ENCODE peak calls at places on chromosomes 2 and 18, in eight cellular contexts. One of them, this sample, is unnamed.

GRCh38 chr2:240296611-240297552 is 138.6 kb upstream of the GPC1 start:
- DNase-seq in A549: no peak
- DNase-seq in upper lobe of right lung: peak; percentile 53
- DNase-seq in fibroblast of mammary gland: no peak
- DNase-seq in foreskin fibroblast: no peak
- DNase-seq in astrocyte of the cerebellum: no peak
- DNase-seq in fibroblast of the aortic adventitia: no peak
- DNase-seq in upper lobe of left lung: no peak
- DNase-seq in this sample: no peak

GRCh38 chr18:76567835-76568445 is 72.9 kb upstream of the ZNF516 start:
- DNase-seq in A549: no peak
- DNase-seq in upper lobe of right lung: no peak
- DNase-seq in fibroblast of mammary gland: no peak
- DNase-seq in foreskin fibroblast: no peak
- DNase-seq in astrocyte of the cerebellum: no peak
- DNase-seq in fibroblast of the aortic adventitia: no peak
- DNase-seq in upper lobe of left lung: no peak
- DNase-seq in this sample: no peak

GRCh38 chr2:226137201-226137811 is 662.3 kb downstream of the IRS1 start:
- DNase-seq in A549: peak; percentile 57
- DNase-seq in upper lobe of right lung: no peak
- DNase-seq in fibroblast of mammary gland: peak; percentile 54
- DNase-seq in foreskin fibroblast: peak; percentile 43
- DNase-seq in astrocyte of the cerebellum: no peak
- DNase-seq in fibroblast of the aortic adventitia: peak; percentile 53
- DNase-seq in upper lobe of left lung: no peak
- DNase-seq in this sample: peak; percentile 31

GRCh38 chr2:62577994-62578836 is 72.2 kb upstream of the TMEM17 start:
- DNase-seq in A549: peak; percentile 94
- DNase-seq in upper lobe of right lung: no peak
- DNase-seq in fibroblast of mammary gland: peak; percentile 96
- DNase-seq in foreskin fibroblast: peak; percentile 91
- DNase-seq in astrocyte of the cerebellum: peak; percentile 74
- DNase-seq in fibroblast of the aortic adventitia: peak; percentile 97
- DNase-seq in upper lobe of left lung: no peak
- DNase-seq in this sample: peak; percentile 77

GRCh38 chr2:30147715-30148611 is 1.2 kb downstream of the YPEL5 start:
- DNase-seq in A549: peak; percentile 74
- DNase-seq in upper lobe of right lung: peak; percentile 92
- DNase-seq in fibroblast of mammary gland: peak; percentile 34
- DNase-seq in foreskin fibroblast: peak; percentile 50
- DNase-seq in astrocyte of the cerebellum: peak; percentile 24
- DNase-seq in fibroblast of the aortic adventitia: peak; percentile 45
- DNase-seq in upper lobe of left lung: peak; percentile 89
- DNase-seq in this sample: peak; percentile 58

GRCh38 chr18:76464281-76465259 is 30.5 kb downstream of the ZNF516 start:
- DNase-seq in A549: no peak
- DNase-seq in upper lobe of right lung: no peak
- DNase-seq in fibroblast of mammary gland: no peak
- DNase-seq in foreskin fibroblast: no peak
- DNase-seq in astrocyte of the cerebellum: no peak
- DNase-seq in fibroblast of the aortic adventitia: no peak
- DNase-seq in upper lobe of left lung: no peak
- DNase-seq in this sample: no peak

GRCh38 chr2:133726906-133727305 is 158.6 kb upstream of the NCKAP5 start:
- DNase-seq in A549: no peak
- DNase-seq in upper lobe of right lung: no peak
- DNase-seq in fibroblast of mammary gland: no peak
- DNase-seq in foreskin fibroblast: no peak
- DNase-seq in astrocyte of the cerebellum: no peak
- DNase-seq in fibroblast of the aortic adventitia: peak; percentile 42
- DNase-seq in upper lobe of left lung: no peak
- DNase-seq in this sample: no peak

GRCh38 chr18:74501386-74501785 is 5.2 kb downstream of the CNDP2 start:
- DNase-seq in A549: no peak
- DNase-seq in upper lobe of right lung: no peak
- DNase-seq in fibroblast of mammary gland: no peak
- DNase-seq in foreskin fibroblast: no peak
- DNase-seq in astrocyte of the cerebellum: no peak
- DNase-seq in fibroblast of the aortic adventitia: no peak
- DNase-seq in upper lobe of left lung: peak; percentile 26
- DNase-seq in this sample: no peak

GRCh38 chr2:129619471-129619870 is 360.0 kb upstream of the RAB6C start:
- DNase-seq in A549: no peak
- DNase-seq in upper lobe of right lung: no peak
- DNase-seq in fibroblast of mammary gland: no peak
- DNase-seq in foreskin fibroblast: no peak
- DNase-seq in astrocyte of the cerebellum: no peak
- DNase-seq in fibroblast of the aortic adventitia: no peak
- DNase-seq in upper lobe of left lung: peak; percentile 26
- DNase-seq in this sample: no peak

DNA sequence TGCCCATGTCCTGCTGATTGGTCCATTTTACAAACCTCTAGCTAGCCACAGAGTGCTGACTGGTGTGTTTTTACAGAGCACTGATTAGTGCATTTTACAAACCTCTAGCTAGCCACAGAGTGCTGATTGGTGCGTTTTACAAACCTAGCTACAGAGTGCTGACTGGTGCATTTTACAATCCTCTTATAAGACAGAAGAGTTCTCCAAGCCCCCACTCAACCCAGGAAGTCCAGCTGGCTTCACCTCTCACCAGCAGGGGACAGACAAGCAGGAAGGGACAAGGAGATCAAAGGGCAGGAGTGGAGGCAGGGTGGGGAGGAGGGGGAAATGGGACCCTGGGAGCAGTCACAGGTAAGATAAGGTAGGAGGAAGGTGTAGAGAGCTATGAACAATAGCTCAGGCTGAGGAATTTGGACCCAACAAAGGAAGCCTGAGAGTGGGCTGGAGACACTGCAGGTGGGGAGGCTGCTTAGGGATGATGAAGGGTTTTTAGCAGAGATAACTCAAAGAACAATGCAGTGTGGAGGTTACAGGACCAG is 37.1 kb downstream of the SH2D6 start:
- DNase-seq in A549: no peak
- DNase-seq in upper lobe of right lung: no peak
- DNase-seq in fibroblast of mammary gland: no peak
- DNase-seq in foreskin fibroblast: no peak
- DNase-seq in astrocyte of the cerebellum: no peak
- DNase-seq in fibroblast of the aortic adventitia: no peak
- DNase-seq in upper lobe of left lung: no peak
- DNase-seq in this sample: no peak
- TF ChIP-seq CTCF in A549: no peak
- TF ChIP-seq CTCF in upper lobe of right lung: no peak
- TF ChIP-seq CTCF in fibroblast of mammary gland: no peak
- TF ChIP-seq CTCF in foreskin fibroblast: no peak
- TF ChIP-seq CTCF in astrocyte of the cerebellum: no peak
- TF ChIP-seq CTCF in fibroblast of the aortic adventitia: no peak
- TF ChIP-seq CTCF in upper lobe of left lung: no peak
- TF ChIP-seq CTCF in this sample: no peak

DNA sequence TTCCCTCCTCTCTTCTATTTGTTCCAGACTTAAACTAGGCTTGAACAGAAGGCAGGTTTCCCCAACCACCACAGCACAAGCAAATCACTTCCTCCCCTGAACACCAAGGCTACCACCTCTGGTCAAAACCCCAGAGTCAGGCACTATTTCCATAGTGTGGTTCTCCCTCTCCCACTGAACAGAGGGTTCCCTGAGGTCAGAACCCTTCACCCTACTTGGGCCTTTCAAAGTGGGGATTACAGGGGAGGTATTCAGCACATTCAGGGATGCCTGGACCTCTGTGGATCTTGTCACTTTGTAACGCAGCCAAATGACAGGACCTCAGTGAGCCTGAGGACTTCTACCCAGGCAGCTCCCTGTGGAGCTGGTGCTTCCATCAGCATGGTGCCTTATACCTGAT is 88.7 kb downstream of the TNS1 start:
- DNase-seq in A549: no peak
- DNase-seq in upper lobe of right lung: no peak
- DNase-seq in fibroblast of mammary gland: no peak
- DNase-seq in foreskin fibroblast: no peak
- DNase-seq in astrocyte of the cerebellum: no peak
- DNase-seq in fibroblast of the aortic adventitia: no peak
- DNase-seq in upper lobe of left lung: no peak
- DNase-seq in this sample: no peak
- H3K4me3 ChIP-seq in A549: no peak overlapping the region
- H3K4me3 ChIP-seq in upper lobe of right lung: no peak overlapping the region
- H3K4me3 ChIP-seq in fibroblast of mammary gland: no peak overlapping the region
- H3K4me3 ChIP-seq in foreskin fibroblast: no peak overlapping the region
- H3K4me3 ChIP-seq in astrocyte of the cerebellum: no peak overlapping the region
- H3K4me3 ChIP-seq in fibroblast of the aortic adventitia: no peak overlapping the region
- H3K4me3 ChIP-seq in upper lobe of left lung: no peak overlapping the region
- H3K4me3 ChIP-seq in this sample: no peak overlapping the region

DNA sequence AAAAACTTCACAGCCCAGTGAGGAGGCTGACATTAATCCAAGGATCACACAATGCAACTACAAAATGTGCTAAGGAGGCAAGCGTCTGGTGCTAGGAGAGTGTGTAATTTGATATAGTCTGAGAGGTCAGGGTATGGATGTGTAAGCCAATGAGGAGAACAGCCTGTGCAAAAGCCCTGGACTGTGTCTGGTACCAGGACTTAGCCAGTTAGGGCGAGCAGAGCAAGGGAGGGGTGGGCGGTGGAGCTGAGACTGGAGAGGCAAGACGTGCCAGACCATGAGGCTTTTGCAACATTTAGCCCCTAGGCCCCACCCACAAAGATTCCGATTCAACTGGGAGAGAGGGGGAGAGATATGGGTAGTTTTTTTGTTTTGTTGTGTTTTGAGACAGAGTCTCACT is 33.5 kb upstream of the SPRED2 start:
- DNase-seq in A549: no peak
- DNase-seq in upper lobe of right lung: no peak
- DNase-seq in fibroblast of mammary gland: peak; percentile 54
- DNase-seq in foreskin fibroblast: no peak
- DNase-seq in astrocyte of the cerebellum: no peak
- DNase-seq in fibroblast of the aortic adventitia: peak; percentile 17
- DNase-seq in upper lobe of left lung: no peak
- DNase-seq in this sample: no peak
- TF ChIP-seq CTCF in A549: no peak
- TF ChIP-seq CTCF in upper lobe of right lung: no peak
- TF ChIP-seq CTCF in fibroblast of mammary gland: no peak
- TF ChIP-seq CTCF in foreskin fibroblast: no peak
- TF ChIP-seq CTCF in astrocyte of the cerebellum: no peak
- TF ChIP-seq CTCF in fibroblast of the aortic adventitia: no peak
- TF ChIP-seq CTCF in upper lobe of left lung: no peak
- TF ChIP-seq CTCF in this sample: no peak

GRCh38 chr2:200471928-200472645 is 37.8 kb downstream of the KCTD18 start:
- DNase-seq in A549: no peak
- DNase-seq in upper lobe of right lung: no peak
- DNase-seq in fibroblast of mammary gland: no peak
- DNase-seq in foreskin fibroblast: no peak
- DNase-seq in astrocyte of the cerebellum: no peak
- DNase-seq in fibroblast of the aortic adventitia: no peak
- DNase-seq in upper lobe of left lung: no peak
- DNase-seq in this sample: no peak

GRCh38 chr2:200471324-200471848 is 38.5 kb downstream of the KCTD18 start:
- DNase-seq in A549: peak; percentile 61
- DNase-seq in upper lobe of right lung: no peak
- DNase-seq in fibroblast of mammary gland: peak; percentile 50
- DNase-seq in foreskin fibroblast: no peak
- DNase-seq in astrocyte of the cerebellum: no peak
- DNase-seq in fibroblast of the aortic adventitia: no peak
- DNase-seq in upper lobe of left lung: no peak
- DNase-seq in this sample: peak; percentile 44

GRCh38 chr2:200469708-200470600 is 39.9 kb downstream of the KCTD18 start:
- DNase-seq in A549: no peak
- DNase-seq in upper lobe of right lung: no peak
- DNase-seq in fibroblast of mammary gland: no peak
- DNase-seq in foreskin fibroblast: no peak
- DNase-seq in astrocyte of the cerebellum: no peak
- DNase-seq in fibroblast of the aortic adventitia: no peak
- DNase-seq in upper lobe of left lung: no peak
- DNase-seq in this sample: peak; percentile 56

GRCh38 chr2:200466703-200467418 is 43.0 kb downstream of the KCTD18 start:
- DNase-seq in A549: no peak
- DNase-seq in upper lobe of right lung: no peak
- DNase-seq in fibroblast of mammary gland: peak; percentile 92
- DNase-seq in foreskin fibroblast: peak; percentile 75
- DNase-seq in astrocyte of the cerebellum: no peak
- DNase-seq in fibroblast of the aortic adventitia: peak; percentile 87
- DNase-seq in upper lobe of left lung: no peak
- DNase-seq in this sample: peak; percentile 91

DNA sequence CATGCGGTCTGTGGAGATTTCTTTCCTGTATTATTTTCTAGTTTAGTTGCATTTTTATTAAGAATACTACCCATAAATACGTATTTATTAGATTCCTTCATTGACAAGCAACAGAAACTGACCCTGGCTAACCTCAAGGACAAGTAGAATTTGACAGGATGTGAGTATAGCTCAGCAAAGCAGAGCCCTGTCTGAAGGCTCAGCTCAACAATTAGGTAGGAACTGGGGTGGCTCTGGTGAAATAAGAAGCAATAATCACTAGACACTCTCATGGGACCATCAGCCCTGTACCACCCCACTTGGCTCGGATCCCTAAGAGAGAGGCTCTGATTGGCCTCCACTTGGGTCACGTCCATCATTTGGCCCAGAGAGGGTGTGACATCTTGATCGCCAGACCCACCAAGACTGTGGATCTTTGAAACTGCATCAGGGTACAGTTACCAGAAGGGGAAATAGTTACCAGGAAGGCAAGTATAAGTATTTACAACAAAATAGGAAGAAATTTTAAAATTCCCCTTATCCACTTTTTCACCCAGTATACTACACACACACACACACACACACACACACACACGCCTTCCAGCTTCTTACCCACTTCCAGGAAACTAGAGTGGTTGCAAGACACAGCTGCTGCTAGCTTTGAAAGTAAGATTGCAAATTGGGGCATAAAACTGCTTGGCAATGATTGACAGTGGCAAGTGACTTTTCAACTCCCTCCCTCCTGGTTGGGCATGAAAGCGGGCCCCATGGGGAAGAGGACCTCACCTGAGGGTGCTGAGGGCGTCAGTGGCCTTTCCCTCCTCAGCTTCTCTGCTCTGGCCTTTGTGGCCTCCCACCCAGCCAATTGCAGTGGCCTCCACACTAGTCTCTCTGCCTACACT is 41.8 kb downstream of the KCTD18 start:
- DNase-seq in A549: no peak
- DNase-seq in upper lobe of right lung: no peak
- DNase-seq in fibroblast of mammary gland: no peak
- DNase-seq in foreskin fibroblast: no peak
- DNase-seq in astrocyte of the cerebellum: no peak
- DNase-seq in fibroblast of the aortic adventitia: no peak
- DNase-seq in upper lobe of left lung: no peak
- DNase-seq in this sample: no peak
- H3K4me3 ChIP-seq in A549: no peak overlapping the region
- H3K4me3 ChIP-seq in upper lobe of right lung: no peak overlapping the region
- H3K4me3 ChIP-seq in fibroblast of mammary gland: no peak overlapping the region
- H3K4me3 ChIP-seq in foreskin fibroblast: no peak overlapping the region
- H3K4me3 ChIP-seq in astrocyte of the cerebellum: no peak overlapping the region
- H3K4me3 ChIP-seq in fibroblast of the aortic adventitia: no peak overlapping the region
- H3K4me3 ChIP-seq in upper lobe of left lung: no peak overlapping the region
- H3K4me3 ChIP-seq in this sample: no peak overlapping the region

This sample was measured in fibroblast of pulmonary artery.